ENCODE peak calls at places on chromosomes 11 and 22, in five cellular contexts. One of them, this sample, is unnamed.

GRCh38 chr11:1545432-1545831 is 26.6 kb downstream of the DUSP8 start:
- DNase-seq in A549: no peak
- DNase-seq in HepG2: no peak
- DNase-seq in K562: no peak
- DNase-seq in GM12878: no peak
- DNase-seq in this sample: no peak

GRCh38 chr11:32893091-32893946 is 708 bp downstream of the QSER1 start:
- DNase-seq in A549: peak
- DNase-seq in HepG2: peak
- DNase-seq in K562: peak
- DNase-seq in GM12878: no peak
- DNase-seq in this sample: peak

GRCh38 chr11:67345949-67346819 is 7.2 kb downstream of the POLD4 start:
- DNase-seq in A549: peak
- DNase-seq in HepG2: peak
- DNase-seq in K562: peak
- DNase-seq in GM12878: peak
- DNase-seq in this sample: peak

GRCh38 chr22:31154975-31155374 is 5.0 kb upstream of the RNF185 start:
- DNase-seq in A549: no peak
- DNase-seq in HepG2: no peak
- DNase-seq in K562: no peak
- DNase-seq in GM12878: no peak
- DNase-seq in this sample: no peak

GRCh38 chr11:8325905-8326304 is 62.2 kb upstream of the LMO1 start:
- DNase-seq in A549: no peak
- DNase-seq in HepG2: no peak
- DNase-seq in K562: no peak
- DNase-seq in GM12878: no peak
- DNase-seq in this sample: no peak

GRCh38 chr11:134453441-134453840 is 41.4 kb upstream of the B3GAT1 start:
- DNase-seq in A549: no peak
- DNase-seq in HepG2: no peak
- DNase-seq in K562: no peak
- DNase-seq in GM12878: no peak
- DNase-seq in this sample: no peak

GRCh38 chr11:65502274-65502851 is 3.5 kb downstream of the MALAT1 start:
- DNase-seq in A549: peak
- DNase-seq in HepG2: no peak
- DNase-seq in K562: peak
- DNase-seq in GM12878: no peak
- DNase-seq in this sample: peak

GRCh38 chr11:112513936-112514716 is 253.5 kb upstream of the PLET1 start:
- DNase-seq in A549: no peak
- DNase-seq in HepG2: no peak
- DNase-seq in K562: no peak
- DNase-seq in GM12878: no peak
- DNase-seq in this sample: no peak

GRCh38 chr11:61545921-61546320 is 35.0 kb downstream of the SYT7 start:
- DNase-seq in A549: no peak
- DNase-seq in HepG2: no peak
- DNase-seq in K562: no peak
- DNase-seq in GM12878: no peak
- DNase-seq in this sample: no peak

GRCh38 chr11:95095858-95096587 is 6.4 kb downstream of the ENDOD1 start:
- DNase-seq in A549: no peak
- DNase-seq in HepG2: no peak
- DNase-seq in K562: no peak
- DNase-seq in GM12878: peak
- DNase-seq in this sample: peak

DNA sequence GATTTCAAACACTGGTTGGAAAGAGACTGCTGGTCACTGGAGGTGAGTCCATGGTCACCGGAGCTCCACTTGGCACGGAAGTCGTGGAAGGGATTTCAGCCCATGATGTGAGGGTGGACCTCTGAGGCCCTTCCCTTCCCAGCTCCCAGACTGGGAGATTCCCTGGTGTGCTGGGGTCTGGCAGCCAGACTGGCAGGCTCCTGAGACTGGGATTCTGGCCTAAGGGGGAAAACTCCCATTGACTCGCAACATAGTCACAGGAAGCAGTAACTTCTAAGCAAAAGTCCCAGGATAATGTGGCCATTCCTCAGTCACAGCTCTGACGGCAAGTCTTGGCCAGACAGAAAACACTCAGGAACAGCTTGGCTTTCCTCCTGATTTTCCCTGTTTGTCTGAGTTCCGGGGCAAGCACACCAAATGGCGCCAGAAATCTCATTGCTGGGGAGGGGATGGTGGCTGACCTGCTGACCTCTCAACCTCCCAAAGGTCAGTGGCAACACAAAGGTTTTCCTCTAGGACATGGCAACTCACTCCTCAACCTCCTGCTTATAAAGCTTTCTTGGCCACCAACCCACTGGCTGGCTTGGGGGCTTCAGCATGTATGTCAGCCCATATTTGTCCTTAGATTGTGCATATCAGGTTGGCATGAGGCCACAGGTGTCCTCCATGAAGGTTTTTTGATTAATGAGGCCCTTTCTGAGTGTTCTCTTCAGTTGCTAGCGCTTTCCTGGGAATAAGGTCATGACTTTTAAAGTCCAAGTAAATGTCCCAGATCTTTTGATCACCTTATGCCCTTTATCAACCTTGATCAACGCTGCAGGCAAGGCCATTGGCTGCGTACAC is 99.5 kb downstream of the CCDC81 start:
- DNase-seq in A549: peak
- DNase-seq in HepG2: no peak
- DNase-seq in K562: no peak
- DNase-seq in GM12878: no peak
- DNase-seq in this sample: peak
- TF ChIP-seq SMC3 in A549: no peak
- TF ChIP-seq SMC3 in HepG2: no peak
- TF ChIP-seq SMC3 in K562: no peak
- TF ChIP-seq SMC3 in GM12878: no peak
- TF ChIP-seq SMC3 in this sample: no peak

GRCh38 chr11:6927030-6927617 is 898 bp downstream of the ZNF215 start:
- DNase-seq in A549: no peak
- DNase-seq in HepG2: no peak
- DNase-seq in K562: peak
- DNase-seq in GM12878: peak
- DNase-seq in this sample: no peak
- TF ChIP-seq POLR2A in A549: no peak
- TF ChIP-seq POLR2A in HepG2: no peak
- TF ChIP-seq POLR2A in K562: no peak
- TF ChIP-seq POLR2A in GM12878: no peak
- TF ChIP-seq POLR2A in this sample: no peak

GRCh38 chr11:62552465-62552782 is 5.8 kb upstream of the AHNAK start:
- DNase-seq in A549: no peak
- DNase-seq in HepG2: no peak
- DNase-seq in K562: no peak
- DNase-seq in GM12878: no peak
- DNase-seq in this sample: peak

GRCh38 chr11:62554377-62554776 is 7.8 kb upstream of the AHNAK start:
- DNase-seq in A549: no peak
- DNase-seq in HepG2: no peak
- DNase-seq in K562: no peak
- DNase-seq in GM12878: no peak
- DNase-seq in this sample: no peak

GRCh38 chr11:62552931-62553838 is 6.6 kb upstream of the AHNAK start:
- DNase-seq in A549: peak
- DNase-seq in HepG2: no peak
- DNase-seq in K562: peak
- DNase-seq in GM12878: no peak
- DNase-seq in this sample: peak

GRCh38 chr11:62555464-62556092 is 9.0 kb upstream of the AHNAK start:
- DNase-seq in A549: no peak
- DNase-seq in HepG2: no peak
- DNase-seq in K562: peak
- DNase-seq in GM12878: peak
- DNase-seq in this sample: peak

DNA sequence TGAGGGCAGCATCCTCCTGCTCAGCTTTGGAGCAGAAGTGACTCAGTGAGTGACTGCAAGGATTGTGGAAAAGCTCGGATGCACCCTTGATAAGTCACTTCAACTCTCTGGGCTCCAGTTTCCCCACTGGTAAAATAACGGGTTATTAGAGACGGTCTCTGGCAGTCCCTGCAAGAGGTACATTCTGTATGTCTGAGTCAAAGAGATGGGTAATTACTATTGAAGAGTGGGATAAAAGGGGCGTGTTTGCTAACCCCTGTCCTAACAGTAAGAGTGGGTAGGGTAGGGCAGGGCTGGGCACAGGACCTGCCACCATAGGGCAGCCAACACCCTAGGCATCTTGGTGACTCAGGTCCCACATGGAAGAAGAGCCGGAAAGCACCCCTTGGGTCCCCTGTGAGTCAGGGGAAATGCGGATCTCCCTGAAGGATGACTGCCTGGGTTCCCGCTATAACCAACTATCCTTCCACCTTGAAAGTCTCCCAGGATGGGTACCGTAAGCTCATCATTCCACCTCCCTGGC is 7.3 kb upstream of the AHNAK start:
- DNase-seq in A549: peak
- DNase-seq in HepG2: no peak
- DNase-seq in K562: no peak
- DNase-seq in GM12878: no peak
- DNase-seq in this sample: peak
- TF ChIP-seq SMC3 in A549: no peak
- TF ChIP-seq SMC3 in HepG2: no peak
- TF ChIP-seq SMC3 in K562: no peak
- TF ChIP-seq SMC3 in GM12878: no peak
- TF ChIP-seq SMC3 in this sample: no peak

GRCh38 chr11:63670738-63671321 is 346 bp downstream of the ATL3 start:
- DNase-seq in A549: peak
- DNase-seq in HepG2: no peak
- DNase-seq in K562: peak
- DNase-seq in GM12878: no peak
- DNase-seq in this sample: no peak

GRCh38 chr11:63672934-63673539 is 1.9 kb upstream of the ATL3 start:
- DNase-seq in A549: peak
- DNase-seq in HepG2: peak
- DNase-seq in K562: no peak
- DNase-seq in GM12878: no peak
- DNase-seq in this sample: no peak

GRCh38 chr11:63672156-63672463 is 934 bp upstream of the ATL3 start:
- DNase-seq in A549: no peak
- DNase-seq in HepG2: no peak
- DNase-seq in K562: no peak
- DNase-seq in GM12878: no peak
- DNase-seq in this sample: no peak

GRCh38 chr11:63670077-63670737 is 969 bp downstream of the ATL3 start:
- DNase-seq in A549: no peak
- DNase-seq in HepG2: no peak
- DNase-seq in K562: no peak
- DNase-seq in GM12878: no peak
- DNase-seq in this sample: peak

GRCh38 chr11:63671322-63672155 is at the start of gene ATL3:
- DNase-seq in A549: peak
- DNase-seq in HepG2: no peak
- DNase-seq in K562: peak
- DNase-seq in GM12878: peak
- DNase-seq in this sample: peak
- TF ChIP-seq POLR2A in A549: peak
- TF ChIP-seq POLR2A in HepG2: no peak
- TF ChIP-seq POLR2A in K562: peak
- TF ChIP-seq POLR2A in GM12878: peak
- TF ChIP-seq POLR2A in this sample: no peak

GRCh38 chr11:125063429-125064043 is 431 bp downstream of the SLC37A2 start:
- DNase-seq in A549: no peak
- DNase-seq in HepG2: no peak
- DNase-seq in K562: no peak
- DNase-seq in GM12878: no peak
- DNase-seq in this sample: no peak

GRCh38 chr11:125064070-125064469 is 965 bp downstream of the SLC37A2 start:
- DNase-seq in A549: no peak
- DNase-seq in HepG2: no peak
- DNase-seq in K562: no peak
- DNase-seq in GM12878: no peak
- DNase-seq in this sample: no peak

GRCh38 chr11:125062196-125062930 is 742 bp upstream of the SLC37A2 start:
- DNase-seq in A549: no peak
- DNase-seq in HepG2: no peak
- DNase-seq in K562: no peak
- DNase-seq in GM12878: no peak
- DNase-seq in this sample: no peak

GRCh38 chr11:125061237-125061636 is 1.9 kb upstream of the SLC37A2 start:
- DNase-seq in A549: no peak
- DNase-seq in HepG2: peak
- DNase-seq in K562: no peak
- DNase-seq in GM12878: no peak
- DNase-seq in this sample: no peak

DNA sequence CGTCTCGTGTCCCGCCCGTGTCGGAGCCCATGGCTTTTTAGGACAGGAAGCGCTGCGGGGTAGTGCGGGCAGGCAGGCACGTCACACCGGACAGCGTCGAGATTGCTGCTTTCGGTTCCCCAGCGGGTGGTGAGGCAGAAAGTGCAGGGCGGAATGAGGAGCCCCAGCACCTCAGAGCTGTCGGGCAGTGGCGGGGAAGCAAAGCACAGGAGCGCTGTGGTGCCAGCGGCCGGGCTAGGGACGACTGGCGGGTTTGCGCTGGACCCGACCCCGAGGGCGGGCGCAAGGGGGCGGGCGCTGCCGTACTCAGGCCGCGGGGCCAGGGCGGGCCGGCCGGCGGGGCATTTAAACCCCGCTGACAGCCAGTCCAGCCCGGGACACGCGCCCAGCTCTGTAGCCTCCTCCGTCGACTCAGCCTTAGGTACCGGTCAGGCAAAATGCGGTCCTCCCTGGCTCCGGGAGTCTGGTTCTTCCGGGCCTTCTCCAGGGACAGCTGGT is at the start of gene SLC37A2:
- DNase-seq in A549: peak
- DNase-seq in HepG2: peak
- DNase-seq in K562: no peak
- DNase-seq in GM12878: peak
- DNase-seq in this sample: peak
- TF ChIP-seq SMC3 in A549: no peak
- TF ChIP-seq SMC3 in HepG2: no peak
- TF ChIP-seq SMC3 in K562: no peak
- TF ChIP-seq SMC3 in GM12878: peak
- TF ChIP-seq SMC3 in this sample: peak

DNA sequence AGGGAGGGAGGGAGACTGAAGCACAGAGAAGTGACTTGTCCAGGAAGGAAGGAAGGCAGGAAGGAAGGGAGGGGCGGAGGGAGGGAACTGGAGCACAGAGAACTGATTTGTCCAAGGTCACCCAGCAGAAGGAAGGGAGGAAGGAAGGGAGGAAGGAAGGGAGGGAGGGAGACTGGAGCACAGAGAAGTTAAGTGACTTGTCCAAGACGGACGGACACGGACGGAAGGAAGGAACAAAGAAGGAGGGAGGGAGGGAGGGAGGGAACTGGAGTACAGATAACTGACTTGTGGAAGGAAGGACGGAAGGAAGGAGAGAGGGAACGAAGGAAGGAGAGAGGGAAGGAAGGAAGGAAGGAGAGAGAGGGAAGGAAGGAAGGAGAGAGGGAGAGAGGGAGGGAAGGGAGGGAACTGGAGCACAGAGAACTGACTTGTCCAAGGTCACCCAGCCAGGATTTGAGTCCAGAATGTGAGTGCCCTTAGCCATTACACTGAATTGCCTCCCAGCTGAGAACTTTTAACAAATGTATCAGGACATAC is 1.5 kb downstream of the SLC35F2 start:
- DNase-seq in A549: peak
- DNase-seq in HepG2: no peak
- DNase-seq in K562: peak
- DNase-seq in GM12878: no peak
- DNase-seq in this sample: no peak
- TF ChIP-seq POLR2A in A549: no peak
- TF ChIP-seq POLR2A in HepG2: no peak
- TF ChIP-seq POLR2A in K562: peak
- TF ChIP-seq POLR2A in GM12878: no peak
- TF ChIP-seq POLR2A in this sample: no peak

This sample was measured in IMR-90.